ENCODE peak calls at places on chromosomes 5 and 9, in four cellular contexts. M is ecto neural progenitor cell, P is amniotic epithelial cell, O is NCI-H460. F is an unnamed sample.

GRCh38 chr5:53262348-53262970 is 152.9 kb upstream of the MOCS2 start:
- DNase-seq in M (no peak), P (peak; percentile 51), O (peak; percentile 39), F (no peak)

GRCh38 chr9:106697799-106698591 is 165.0 kb upstream of the ZNF462 start:
- DNase-seq in P (peak; percentile 92), O (peak; percentile 15), M (no peak), F (peak; percentile 75)

GRCh38 chr5:111774525-111774924 is 17.5 kb upstream of the NREP start:
- DNase-seq in O (no peak), M (peak; percentile 59), P (peak; percentile 73), F (no peak)

GRCh38 chr9:96674914-96675538 is 19.9 kb upstream of the PRXL2C start:
- DNase-seq in O (no peak), P (peak; percentile 32), M (no peak), F (no peak)

GRCh38 chr9:15553528-15553898 is 670 bp downstream of the CCDC171 start:
- DNase-seq in O (no peak), P (no peak), M (no peak), F (no peak)

GRCh38 chr9:121074370-121075250 is at the start of gene CNTRL:
- DNase-seq in M (peak; percentile 94), O (peak; percentile 73), P (peak; percentile 86), F (peak; percentile 94)

GRCh38 chr5:1508679-1509290 is 15.0 kb downstream of the LPCAT1 start:
- DNase-seq in M (no peak), P (no peak), O (no peak), F (no peak)

GRCh38 chr5:143691278-143692236 is 120.4 kb upstream of the HMHB1 start:
- DNase-seq in M (no peak), O (no peak), P (no peak), F (no peak)

GRCh38 chr5:178590141-178590923 is at the start of gene COL23A1:
- DNase-seq in P (peak; percentile 30), O (no peak), M (peak; percentile 86), F (peak; percentile 52)

GRCh38 chr9:89916001-89916635 is 311.3 kb downstream of the GADD45G start:
- DNase-seq in O (no peak), P (no peak), M (peak; percentile 33), F (no peak)

GRCh38 chr9:88544245-88544644 is 9.3 kb downstream of the NXNL2 start:
- DNase-seq in M (no peak), P (no peak), O (peak; percentile 26), F (no peak)

GRCh38 chr9:76415731-76416130 is 21.5 kb upstream of the RFK start:
- DNase-seq in P (no peak), M (no peak), O (no peak), F (no peak)

GRCh38 chr9:4717815-4718214 is 23.2 kb downstream of the AK3 start:
- DNase-seq in M (no peak), P (no peak), O (no peak), F (no peak)

GRCh38 chr5:150443242-150444075 is 6.1 kb downstream of the RPS14 start:
- DNase-seq in O (no peak), M (no peak), P (no peak), F (peak; percentile 31)

GRCh38 chr9:109469646-109470358 is 28.3 kb downstream of the PTPN3 start:
- DNase-seq in P (peak; percentile 72), M (peak; percentile 74), O (peak; percentile 78), F (no peak)

F was measured in T47D.